ENCODE peak calls at places on chromosomes 5 and 9, in four cellular contexts. Z, S, W and V are unnamed samples.

GRCh38 chr5:137316346-137316736 is 182.8 kb downstream of the SPOCK1 start:
- DNase-seq in Z (no peak), S (no peak), W (no peak), V (no peak)

GRCh38 chr5:94072116-94072515 is 330.7 kb upstream of the POU5F2 start:
- DNase-seq in Z (no peak), S (no peak), W (no peak), V (no peak)

GRCh38 chr5:149133795-149134777 is 7.2 kb upstream of the ABLIM3 start:
- DNase-seq in Z (no peak), S (no peak), W (no peak), V (peak; percentile 77)

GRCh38 chr9:34744295-34745221 is 34.6 kb upstream of the CCL21 start:
- DNase-seq in Z (peak; percentile 74), S (peak; percentile 79), W (peak; percentile 60), V (peak; percentile 95)

GRCh38 chr5:10653033-10653432 is 89.2 kb downstream of the ANKRD33B start:
- DNase-seq in Z (no peak), S (no peak), W (no peak), V (no peak)

GRCh38 chr9:112074250-112075008 is 100.7 kb downstream of the SUSD1 start:
- DNase-seq in Z (peak; percentile 78), S (peak; percentile 79), W (peak; percentile 64), V (no peak)

GRCh38 chr9:1837453-1838084 is 177.6 kb upstream of the SMARCA2 start:
- DNase-seq in Z (no peak), S (no peak), W (peak; percentile 10), V (no peak)

GRCh38 chr5:42950466-42951168 is 89.5 kb downstream of the ANXA2R start:
- DNase-seq in Z (no peak), S (peak; percentile 85), W (peak; percentile 85), V (peak; percentile 95)

GRCh38 chr5:73515232-73515631 is 17.0 kb downstream of the BTF3 start:
- DNase-seq in Z (no peak), S (no peak), W (peak; percentile 86), V (no peak)

GRCh38 chr9:133042676-133043075 is 11.9 kb downstream of the GTF3C5 start:
- DNase-seq in Z (no peak), S (no peak), W (no peak), V (no peak)

GRCh38 chr5:1314564-1314982 is 19.7 kb upstream of the TERT start:
- DNase-seq in Z (peak; percentile 68), S (peak; percentile 53), W (no peak), V (no peak)

GRCh38 chr5:34011521-34011920 is 3.7 kb upstream of the AMACR start:
- DNase-seq in Z (no peak), S (no peak), W (no peak), V (no peak)

DNA sequence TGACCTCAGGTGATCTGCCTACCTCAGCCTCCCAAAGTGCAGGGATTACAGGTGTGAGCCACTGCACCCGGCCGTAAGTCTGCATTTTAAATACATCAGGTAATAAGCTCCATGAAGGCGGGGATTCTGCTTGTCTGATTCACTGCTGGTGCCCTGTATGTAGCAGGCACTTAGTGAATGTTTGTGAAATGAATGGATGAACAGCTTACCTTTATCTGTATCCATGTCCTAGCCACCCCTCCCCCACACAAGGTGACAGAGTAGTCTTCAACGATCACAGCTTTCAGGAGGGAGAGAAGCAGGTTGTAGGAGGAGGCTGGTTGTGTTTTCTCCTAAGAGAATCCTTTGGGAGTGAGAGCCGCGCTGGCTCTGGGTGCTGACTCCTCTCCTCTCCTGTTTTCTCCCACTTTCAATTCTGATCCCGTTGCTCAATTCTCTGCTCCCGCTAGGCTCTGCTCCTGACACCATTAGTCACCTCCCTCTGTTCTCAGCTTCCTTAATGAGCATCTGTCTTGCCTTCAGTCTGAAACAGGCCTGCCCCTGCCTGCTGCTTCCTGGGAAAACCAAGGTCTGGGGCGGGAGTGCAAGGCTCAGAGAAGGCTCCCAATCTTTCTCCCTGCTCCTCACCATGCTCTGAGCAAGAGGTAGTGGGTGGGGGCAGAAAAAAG is 88.8 kb upstream of the CTNNA1 start:
- DNase-seq in Z (peak; percentile 29), S (no peak), W (no peak), V (no peak)
- H3K27ac ChIP-seq in Z (no peak overlapping the region), S (no peak overlapping the region), W (no peak overlapping the region), V (peak overlapping the region; percentile 3)

DNA sequence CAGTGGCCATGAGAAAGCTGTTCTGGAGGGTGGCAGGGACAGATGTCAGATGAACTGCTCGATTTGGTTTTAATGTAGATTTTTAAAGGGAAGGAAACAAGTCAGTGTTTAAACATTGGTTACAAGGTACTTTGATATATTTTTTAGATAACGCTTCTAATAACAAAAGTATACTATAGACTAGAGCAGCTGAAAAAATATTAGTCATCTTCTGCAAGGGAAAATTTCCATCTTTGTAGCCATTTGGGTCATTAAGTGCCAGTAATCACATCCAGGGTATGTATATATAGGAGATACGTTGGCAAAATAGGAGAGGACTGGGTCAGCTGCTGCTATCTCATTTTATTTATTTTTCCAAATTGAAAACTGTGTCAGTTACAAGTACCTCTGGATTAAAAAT is 69.0 kb downstream of the SV2C start:
- DNase-seq in Z (no peak), S (no peak), W (no peak), V (no peak)
- H3K27ac ChIP-seq in Z (no peak overlapping the region), S (no peak overlapping the region), W (no peak overlapping the region), V (no peak overlapping the region)

DNA sequence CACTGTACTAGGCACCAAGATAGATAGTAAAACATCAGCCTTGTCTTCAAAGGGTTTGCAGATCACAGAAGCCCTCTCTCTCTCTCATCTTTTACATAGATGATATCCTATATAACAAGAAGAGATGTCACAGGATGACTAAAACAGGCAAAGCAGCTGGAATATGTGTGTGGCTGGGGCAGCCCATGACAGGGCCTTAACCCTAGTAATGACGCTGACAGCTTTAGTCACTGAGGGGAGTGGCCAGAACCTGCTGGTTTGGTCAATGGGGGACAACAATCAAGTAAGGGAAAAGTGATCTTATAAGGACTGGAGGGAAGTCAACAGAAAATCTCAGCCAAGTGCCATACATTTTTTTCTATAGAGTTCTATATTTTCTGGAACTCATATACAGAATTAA is 41.9 kb upstream of the RIC1 start:
- DNase-seq in Z (no peak), S (no peak), W (no peak), V (no peak)
- H3K27ac ChIP-seq in Z (no peak overlapping the region), S (no peak overlapping the region), W (no peak overlapping the region), V (no peak overlapping the region)

DNA sequence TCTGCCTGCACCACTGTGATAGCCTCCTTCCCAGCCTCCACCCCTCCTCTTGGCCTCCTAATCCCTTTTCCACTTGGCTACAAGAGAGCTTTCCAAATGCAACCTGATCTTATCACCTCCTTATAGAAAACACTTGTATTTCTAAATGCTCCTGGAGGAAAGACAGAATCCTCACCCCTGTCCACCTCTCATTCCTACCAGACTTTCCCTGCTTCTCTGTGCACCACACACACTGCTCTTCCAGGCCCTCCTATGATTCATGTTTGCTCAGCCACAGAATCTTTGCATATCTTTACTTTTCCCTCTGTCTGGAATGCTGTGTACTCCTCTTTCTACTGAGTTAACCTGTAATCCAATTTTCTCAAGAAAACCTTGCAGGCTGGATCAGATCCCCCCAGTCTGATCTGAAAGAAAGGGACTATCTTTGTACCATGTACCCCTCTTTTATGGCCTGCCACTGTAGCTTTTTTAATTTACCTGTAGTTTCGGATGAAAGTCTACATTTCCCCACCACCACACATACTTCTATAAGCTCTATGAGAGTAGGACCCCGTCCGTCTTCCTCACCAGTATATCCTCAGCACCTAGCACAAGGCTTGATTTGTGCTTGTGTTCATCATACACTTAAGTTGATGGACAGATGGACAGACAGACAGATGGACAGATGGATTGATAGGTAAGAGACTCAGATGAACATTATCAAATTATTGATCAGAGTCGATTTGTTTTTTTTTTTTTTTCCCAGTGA is 95.3 kb downstream of the GALNT10 start:
- DNase-seq in Z (no peak), S (no peak), W (no peak), V (no peak)
- H3K27ac ChIP-seq in Z (no peak overlapping the region), S (peak overlapping the region; percentile 77), W (no peak overlapping the region), V (peak overlapping the region; percentile 69)

DNA sequence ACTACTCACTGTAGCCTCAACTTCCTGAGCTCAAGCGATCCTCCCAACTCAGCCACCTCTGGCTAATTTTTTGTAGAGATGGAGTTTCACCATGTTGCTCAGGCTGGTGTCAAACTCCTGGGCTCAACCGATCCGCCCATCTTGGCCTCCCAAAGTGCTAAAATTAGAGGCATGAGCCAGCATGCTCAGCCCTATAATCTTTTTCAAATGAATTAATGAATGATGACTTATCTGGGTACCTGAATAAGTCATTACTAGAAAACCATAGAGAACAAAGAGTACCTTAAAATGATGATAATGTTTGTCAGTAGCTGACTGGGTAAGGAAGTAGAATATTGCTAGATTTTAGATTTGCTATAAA is 13.8 kb downstream of the FNBP1 start:
- DNase-seq in Z (no peak), S (no peak), W (no peak), V (no peak)
- H3K27ac ChIP-seq in Z (no peak overlapping the region), S (peak overlapping the region; percentile 99), W (no peak overlapping the region), V (no peak overlapping the region)

GRCh38 chr9:76374702-76375543 is 19.3 kb downstream of the RFK start:
- DNase-seq in Z (peak; percentile 89), S (peak; percentile 92), W (no peak), V (peak; percentile 85)
- H3K27ac ChIP-seq in Z (peak overlapping the region; percentile 44), S (peak overlapping the region; percentile 62), W (no peak overlapping the region), V (no peak overlapping the region)

GRCh38 chr5:150394912-150395689 is 17.6 kb downstream of the CD74 start:
- DNase-seq in Z (peak; percentile 71), S (no peak), W (no peak), V (no peak)

GRCh38 chr5:150391064-150391834 is 21.5 kb downstream of the CD74 start:
- DNase-seq in Z (no peak), S (no peak), W (no peak), V (no peak)

GRCh38 chr5:150394103-150394502 is 18.6 kb downstream of the CD74 start:
- DNase-seq in Z (no peak), S (no peak), W (no peak), V (no peak)

GRCh38 chr5:150389759-150390256 is 22.9 kb downstream of the CD74 start:
- DNase-seq in Z (no peak), S (no peak), W (no peak), V (no peak)

DNA sequence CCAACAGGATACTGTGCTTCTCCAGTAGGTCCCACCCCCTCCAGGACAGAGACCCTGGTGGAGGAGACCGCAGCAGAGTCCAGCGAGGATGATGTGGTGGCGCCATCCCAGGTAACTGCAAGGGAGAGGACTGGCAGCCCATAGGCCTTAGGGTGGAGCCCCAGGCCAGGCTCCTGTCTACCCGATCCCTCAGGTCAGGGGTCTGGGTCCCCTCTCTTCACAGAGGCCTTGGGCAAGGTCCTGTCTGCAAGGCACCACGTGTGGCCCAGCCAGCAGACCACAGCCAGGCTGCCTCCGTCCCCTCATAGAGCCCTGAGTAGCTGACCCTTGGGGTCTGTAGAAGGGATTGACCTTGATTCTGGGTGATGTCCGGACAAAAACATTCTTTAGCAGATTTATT is 20.0 kb downstream of the CD74 start:
- DNase-seq in Z (no peak), S (no peak), W (no peak), V (no peak)
- H3K27ac ChIP-seq in Z (no peak overlapping the region), S (no peak overlapping the region), W (no peak overlapping the region), V (no peak overlapping the region)

GRCh38 chr9:35962126-35962906 is 4.4 kb upstream of the OR2S2 start:
- DNase-seq in Z (no peak), S (peak; percentile 76), W (no peak), V (no peak)
- H3K27ac ChIP-seq in Z (no peak overlapping the region), S (peak overlapping the region; percentile 79), W (no peak overlapping the region), V (peak overlapping the region; percentile 22)

GRCh38 chr9:38415846-38416245 is 8.4 kb downstream of the IGFBPL1 start:
- DNase-seq in Z (no peak), S (peak; percentile 53), W (no peak), V (no peak)
- H3K27ac ChIP-seq in Z (no peak overlapping the region), S (no peak overlapping the region), W (no peak overlapping the region), V (no peak overlapping the region)